ENCODE peak calls at places on chromosomes 11 and 22, in six cellular contexts. U, P, E, S, O and B are unnamed samples.

GRCh38 chr11:3340025-3340424 is 38.9 kb downstream of the ZNF195 start:
- DNase-seq in P (no peak), U (no peak), E (peak; percentile 20), O (peak; percentile 74), S (peak; percentile 38), B (no peak)

GRCh38 chr11:116535954-116536353 is 236.8 kb downstream of the BUD13 start:
- DNase-seq in P (no peak), U (no peak), O (no peak), S (no peak), E (no peak), B (no peak)

GRCh38 chr11:108713076-108713790 is 48.4 kb downstream of the DDX10 start:
- DNase-seq in S (no peak), U (no peak), O (peak; percentile 39), P (no peak), E (no peak), B (no peak)

GRCh38 chr11:131537729-131538128 is 167.3 kb downstream of the NTM start:
- DNase-seq in U (no peak), E (no peak), S (no peak), O (no peak), P (no peak), B (no peak)

GRCh38 chr11:57639321-57640067 is 10.2 kb downstream of the YPEL4 start:
- DNase-seq in U (no peak), P (no peak), O (peak; percentile 31), E (no peak), S (no peak), B (no peak)

GRCh38 chr22:39318507-39319283 is 728 bp downstream of the RPL3 start:
- DNase-seq in O (no peak), S (peak; percentile 10), E (no peak), P (no peak), U (no peak), B (no peak)

GRCh38 chr11:24609778-24610177 is 112.9 kb downstream of the LUZP2 start:
- DNase-seq in O (no peak), U (no peak), P (no peak), E (no peak), S (no peak), B (no peak)

GRCh38 chr11:80103149-80103859 is 662.5 kb upstream of the TENM4 start:
- DNase-seq in U (no peak), S (peak; percentile 95), P (no peak), E (peak; percentile 90), O (peak; percentile 75), B (no peak)

GRCh38 chr11:32939046-32939445 is 46.4 kb downstream of the QSER1 start:
- DNase-seq in E (no peak), O (peak; percentile 10), S (no peak), P (no peak), U (no peak), B (no peak)

GRCh38 chr11:132886335-132886734 is 646.0 kb downstream of the OPCML start:
- DNase-seq in U (no peak), P (no peak), O (no peak), S (peak; percentile 38), E (no peak), B (no peak)

GRCh38 chr22:46061431-46062231 is 84.7 kb upstream of the WNT7B start:
- DNase-seq in U (no peak), P (peak; percentile 19), O (no peak), S (no peak), E (no peak), B (no peak)

GRCh38 chr11:121036981-121037380 is 13.1 kb downstream of the TBCEL start:
- DNase-seq in S (no peak), U (no peak), O (no peak), P (no peak), E (no peak), B (no peak)

GRCh38 chr22:35192121-35192918 is 65.0 kb upstream of the HMGXB4 start:
- DNase-seq in S (peak; percentile 9), U (no peak), O (no peak), P (no peak), E (no peak), B (no peak)

GRCh38 chr11:1122356-1123002 is 35.3 kb upstream of the MUC5AC start:
- DNase-seq in P (no peak), O (no peak), U (no peak), E (no peak), S (no peak), B (no peak)

GRCh38 chr11:86978756-86979608 is 23.8 kb upstream of the FZD4 start:
- DNase-seq in U (no peak), S (no peak), O (peak; percentile 74), P (no peak), E (peak; percentile 42), B (no peak)

GRCh38 chr22:20229916-20230775 is 38.0 kb downstream of the RTN4R start:
- DNase-seq in E (no peak), U (no peak), S (no peak), P (no peak), O (peak; percentile 11), B (no peak)

GRCh38 chr11:86041975-86042378 is 26.9 kb downstream of the PICALM start:
- DNase-seq in P (peak; percentile 39), U (no peak), O (peak; percentile 97), S (peak; percentile 72), E (peak; percentile 89), B (no peak)

GRCh38 chr22:31313366-31314147 is 21.3 kb upstream of the PIK3IP1 start:
- DNase-seq in E (peak; percentile 42), U (peak; percentile 29), P (peak; percentile 52), S (peak; percentile 61), O (peak; percentile 94), B (no peak)